ENCODE peak calls at places on chromosomes 16 and 17, in nine cellular contexts. One of them, this sample, is unnamed.

GRCh38 chr17:19940722-19941464 is 36.7 kb downstream of the AKAP10 start:
- DNase-seq in NCI-H1417: no peak
- DNase-seq in stimulated activated CD8-positive, alpha-beta memory T cell treated with anti-CD3 and anti-CD28 coated beads, Interleukin-15, amount 100 ng/mL, for 4 hours: no peak
- DNase-seq in EL: peak
- DNase-seq in progenitor cell of endocrine pancreas: no peak
- DNase-seq in stimulated activated naive CD8-positive, alpha-beta T cell treated with anti-CD3 and anti-CD28 coated beads, Interleukin-15, Interleukin-2, amounts not matched to agents 100 U/mL and 50 U/mL, for 24 hours: no peak
- DNase-seq in left ventricle myocardium inferior: no peak
- DNase-seq in GM12864: no peak
- DNase-seq in chondrocyte: no peak
- DNase-seq in this sample: no peak

GRCh38 chr16:19583665-19584300 is 28.3 kb downstream of the VPS35L start:
- DNase-seq in NCI-H1417: no peak
- DNase-seq in stimulated activated CD8-positive, alpha-beta memory T cell treated with anti-CD3 and anti-CD28 coated beads, Interleukin-15, amount 100 ng/mL, for 4 hours: peak
- DNase-seq in EL: peak
- DNase-seq in progenitor cell of endocrine pancreas: no peak
- DNase-seq in stimulated activated naive CD8-positive, alpha-beta T cell treated with anti-CD3 and anti-CD28 coated beads, Interleukin-15, Interleukin-2, amounts not matched to agents 100 U/mL and 50 U/mL, for 24 hours: peak
- DNase-seq in left ventricle myocardium inferior: no peak
- DNase-seq in GM12864: peak
- DNase-seq in chondrocyte: no peak
- DNase-seq in this sample: no peak

GRCh38 chr16:12580809-12581208 is 222.9 kb downstream of the CPPED1 start:
- DNase-seq in NCI-H1417: no peak
- DNase-seq in stimulated activated CD8-positive, alpha-beta memory T cell treated with anti-CD3 and anti-CD28 coated beads, Interleukin-15, amount 100 ng/mL, for 4 hours: no peak
- DNase-seq in EL: no peak
- DNase-seq in progenitor cell of endocrine pancreas: no peak
- DNase-seq in stimulated activated naive CD8-positive, alpha-beta T cell treated with anti-CD3 and anti-CD28 coated beads, Interleukin-15, Interleukin-2, amounts not matched to agents 100 U/mL and 50 U/mL, for 24 hours: peak
- DNase-seq in left ventricle myocardium inferior: no peak
- DNase-seq in GM12864: no peak
- DNase-seq in chondrocyte: no peak
- DNase-seq in this sample: no peak

GRCh38 chr16:90057738-90058173 is 19.4 kb downstream of the PRDM7 start:
- DNase-seq in NCI-H1417: no peak
- DNase-seq in stimulated activated CD8-positive, alpha-beta memory T cell treated with anti-CD3 and anti-CD28 coated beads, Interleukin-15, amount 100 ng/mL, for 4 hours: no peak
- DNase-seq in EL: peak
- DNase-seq in progenitor cell of endocrine pancreas: no peak
- DNase-seq in stimulated activated naive CD8-positive, alpha-beta T cell treated with anti-CD3 and anti-CD28 coated beads, Interleukin-15, Interleukin-2, amounts not matched to agents 100 U/mL and 50 U/mL, for 24 hours: peak
- DNase-seq in left ventricle myocardium inferior: no peak
- DNase-seq in GM12864: peak
- DNase-seq in chondrocyte: no peak
- DNase-seq in this sample: no peak

GRCh38 chr17:45342306-45342705 is 25.5 kb upstream of the MAP3K14 start:
- DNase-seq in NCI-H1417: no peak
- DNase-seq in stimulated activated CD8-positive, alpha-beta memory T cell treated with anti-CD3 and anti-CD28 coated beads, Interleukin-15, amount 100 ng/mL, for 4 hours: no peak
- DNase-seq in EL: no peak
- DNase-seq in progenitor cell of endocrine pancreas: no peak
- DNase-seq in stimulated activated naive CD8-positive, alpha-beta T cell treated with anti-CD3 and anti-CD28 coated beads, Interleukin-15, Interleukin-2, amounts not matched to agents 100 U/mL and 50 U/mL, for 24 hours: no peak
- DNase-seq in left ventricle myocardium inferior: no peak
- DNase-seq in GM12864: no peak
- DNase-seq in chondrocyte: no peak
- DNase-seq in this sample: no peak

GRCh38 chr17:47686276-47686635 is 7.7 kb upstream of the TBKBP1 start:
- DNase-seq in NCI-H1417: no peak
- DNase-seq in stimulated activated CD8-positive, alpha-beta memory T cell treated with anti-CD3 and anti-CD28 coated beads, Interleukin-15, amount 100 ng/mL, for 4 hours: no peak
- DNase-seq in EL: peak
- DNase-seq in progenitor cell of endocrine pancreas: no peak
- DNase-seq in stimulated activated naive CD8-positive, alpha-beta T cell treated with anti-CD3 and anti-CD28 coated beads, Interleukin-15, Interleukin-2, amounts not matched to agents 100 U/mL and 50 U/mL, for 24 hours: no peak
- DNase-seq in left ventricle myocardium inferior: no peak
- DNase-seq in GM12864: no peak
- DNase-seq in chondrocyte: no peak
- DNase-seq in this sample: no peak

GRCh38 chr17:30599424-30600061 is 122.3 kb downstream of the GOSR1 start:
- DNase-seq in NCI-H1417: no peak
- DNase-seq in stimulated activated CD8-positive, alpha-beta memory T cell treated with anti-CD3 and anti-CD28 coated beads, Interleukin-15, amount 100 ng/mL, for 4 hours: no peak
- DNase-seq in EL: no peak
- DNase-seq in progenitor cell of endocrine pancreas: no peak
- DNase-seq in stimulated activated naive CD8-positive, alpha-beta T cell treated with anti-CD3 and anti-CD28 coated beads, Interleukin-15, Interleukin-2, amounts not matched to agents 100 U/mL and 50 U/mL, for 24 hours: no peak
- DNase-seq in left ventricle myocardium inferior: no peak
- DNase-seq in GM12864: peak
- DNase-seq in chondrocyte: no peak
- DNase-seq in this sample: no peak

GRCh38 chr16:19393226-19394074 is 24.2 kb upstream of the TMC5 start:
- DNase-seq in NCI-H1417: no peak
- DNase-seq in stimulated activated CD8-positive, alpha-beta memory T cell treated with anti-CD3 and anti-CD28 coated beads, Interleukin-15, amount 100 ng/mL, for 4 hours: no peak
- DNase-seq in EL: peak
- DNase-seq in progenitor cell of endocrine pancreas: no peak
- DNase-seq in stimulated activated naive CD8-positive, alpha-beta T cell treated with anti-CD3 and anti-CD28 coated beads, Interleukin-15, Interleukin-2, amounts not matched to agents 100 U/mL and 50 U/mL, for 24 hours: no peak
- DNase-seq in left ventricle myocardium inferior: no peak
- DNase-seq in GM12864: no peak
- DNase-seq in chondrocyte: no peak
- DNase-seq in this sample: no peak

GRCh38 chr17:52442350-52442749 is 283.8 kb upstream of the CA10 start:
- DNase-seq in NCI-H1417: no peak
- DNase-seq in stimulated activated CD8-positive, alpha-beta memory T cell treated with anti-CD3 and anti-CD28 coated beads, Interleukin-15, amount 100 ng/mL, for 4 hours: no peak
- DNase-seq in EL: no peak
- DNase-seq in progenitor cell of endocrine pancreas: no peak
- DNase-seq in stimulated activated naive CD8-positive, alpha-beta T cell treated with anti-CD3 and anti-CD28 coated beads, Interleukin-15, Interleukin-2, amounts not matched to agents 100 U/mL and 50 U/mL, for 24 hours: no peak
- DNase-seq in left ventricle myocardium inferior: no peak
- DNase-seq in GM12864: no peak
- DNase-seq in chondrocyte: no peak
- DNase-seq in this sample: no peak

GRCh38 chr17:4433515-4434031 is at the start of gene SPNS3:
- DNase-seq in NCI-H1417: no peak
- DNase-seq in stimulated activated CD8-positive, alpha-beta memory T cell treated with anti-CD3 and anti-CD28 coated beads, Interleukin-15, amount 100 ng/mL, for 4 hours: no peak
- DNase-seq in EL: peak
- DNase-seq in progenitor cell of endocrine pancreas: no peak
- DNase-seq in stimulated activated naive CD8-positive, alpha-beta T cell treated with anti-CD3 and anti-CD28 coated beads, Interleukin-15, Interleukin-2, amounts not matched to agents 100 U/mL and 50 U/mL, for 24 hours: peak
- DNase-seq in left ventricle myocardium inferior: no peak
- DNase-seq in GM12864: no peak
- DNase-seq in chondrocyte: no peak
- DNase-seq in this sample: no peak

GRCh38 chr17:35969558-35970442 is 11.5 kb downstream of the CCL16 start:
- DNase-seq in NCI-H1417: peak
- DNase-seq in stimulated activated CD8-positive, alpha-beta memory T cell treated with anti-CD3 and anti-CD28 coated beads, Interleukin-15, amount 100 ng/mL, for 4 hours: peak
- DNase-seq in EL: peak
- DNase-seq in progenitor cell of endocrine pancreas: peak
- DNase-seq in stimulated activated naive CD8-positive, alpha-beta T cell treated with anti-CD3 and anti-CD28 coated beads, Interleukin-15, Interleukin-2, amounts not matched to agents 100 U/mL and 50 U/mL, for 24 hours: peak
- DNase-seq in left ventricle myocardium inferior: peak
- DNase-seq in GM12864: peak
- DNase-seq in chondrocyte: no peak
- DNase-seq in this sample: peak

GRCh38 chr17:66466933-66467367 is 164.5 kb downstream of the PRKCA start:
- DNase-seq in NCI-H1417: no peak
- DNase-seq in stimulated activated CD8-positive, alpha-beta memory T cell treated with anti-CD3 and anti-CD28 coated beads, Interleukin-15, amount 100 ng/mL, for 4 hours: no peak
- DNase-seq in EL: peak
- DNase-seq in progenitor cell of endocrine pancreas: no peak
- DNase-seq in stimulated activated naive CD8-positive, alpha-beta T cell treated with anti-CD3 and anti-CD28 coated beads, Interleukin-15, Interleukin-2, amounts not matched to agents 100 U/mL and 50 U/mL, for 24 hours: peak
- DNase-seq in left ventricle myocardium inferior: no peak
- DNase-seq in GM12864: peak
- DNase-seq in chondrocyte: no peak
- DNase-seq in this sample: no peak

GRCh38 chr17:27630607-27631408 is at the start of gene LGALS9:
- DNase-seq in NCI-H1417: no peak
- DNase-seq in stimulated activated CD8-positive, alpha-beta memory T cell treated with anti-CD3 and anti-CD28 coated beads, Interleukin-15, amount 100 ng/mL, for 4 hours: no peak
- DNase-seq in EL: peak
- DNase-seq in progenitor cell of endocrine pancreas: no peak
- DNase-seq in stimulated activated naive CD8-positive, alpha-beta T cell treated with anti-CD3 and anti-CD28 coated beads, Interleukin-15, Interleukin-2, amounts not matched to agents 100 U/mL and 50 U/mL, for 24 hours: no peak
- DNase-seq in left ventricle myocardium inferior: no peak
- DNase-seq in GM12864: peak
- DNase-seq in chondrocyte: no peak
- DNase-seq in this sample: no peak

GRCh38 chr16:1871974-1872635 is at the start of gene MEIOB:
- DNase-seq in NCI-H1417: peak
- DNase-seq in stimulated activated CD8-positive, alpha-beta memory T cell treated with anti-CD3 and anti-CD28 coated beads, Interleukin-15, amount 100 ng/mL, for 4 hours: peak
- DNase-seq in EL: peak
- DNase-seq in progenitor cell of endocrine pancreas: no peak
- DNase-seq in stimulated activated naive CD8-positive, alpha-beta T cell treated with anti-CD3 and anti-CD28 coated beads, Interleukin-15, Interleukin-2, amounts not matched to agents 100 U/mL and 50 U/mL, for 24 hours: peak
- DNase-seq in left ventricle myocardium inferior: no peak
- DNase-seq in GM12864: no peak
- DNase-seq in chondrocyte: no peak
- DNase-seq in this sample: no peak

GRCh38 chr17:40447148-40447644 is 3.9 kb downstream of the IGFBP4 start:
- DNase-seq in NCI-H1417: no peak
- DNase-seq in stimulated activated CD8-positive, alpha-beta memory T cell treated with anti-CD3 and anti-CD28 coated beads, Interleukin-15, amount 100 ng/mL, for 4 hours: no peak
- DNase-seq in EL: no peak
- DNase-seq in progenitor cell of endocrine pancreas: no peak
- DNase-seq in stimulated activated naive CD8-positive, alpha-beta T cell treated with anti-CD3 and anti-CD28 coated beads, Interleukin-15, Interleukin-2, amounts not matched to agents 100 U/mL and 50 U/mL, for 24 hours: no peak
- DNase-seq in left ventricle myocardium inferior: no peak
- DNase-seq in GM12864: no peak
- DNase-seq in chondrocyte: no peak
- DNase-seq in this sample: no peak

GRCh38 chr17:10879110-10879509 is 41.2 kb upstream of the PIRT start:
- DNase-seq in NCI-H1417: no peak
- DNase-seq in stimulated activated CD8-positive, alpha-beta memory T cell treated with anti-CD3 and anti-CD28 coated beads, Interleukin-15, amount 100 ng/mL, for 4 hours: no peak
- DNase-seq in EL: no peak
- DNase-seq in progenitor cell of endocrine pancreas: peak
- DNase-seq in stimulated activated naive CD8-positive, alpha-beta T cell treated with anti-CD3 and anti-CD28 coated beads, Interleukin-15, Interleukin-2, amounts not matched to agents 100 U/mL and 50 U/mL, for 24 hours: no peak
- DNase-seq in left ventricle myocardium inferior: peak
- DNase-seq in GM12864: no peak
- DNase-seq in chondrocyte: no peak
- DNase-seq in this sample: no peak

GRCh38 chr17:72476575-72476986 is 355.8 kb downstream of the SOX9 start:
- DNase-seq in NCI-H1417: no peak
- DNase-seq in stimulated activated CD8-positive, alpha-beta memory T cell treated with anti-CD3 and anti-CD28 coated beads, Interleukin-15, amount 100 ng/mL, for 4 hours: no peak
- DNase-seq in EL: no peak
- DNase-seq in progenitor cell of endocrine pancreas: no peak
- DNase-seq in stimulated activated naive CD8-positive, alpha-beta T cell treated with anti-CD3 and anti-CD28 coated beads, Interleukin-15, Interleukin-2, amounts not matched to agents 100 U/mL and 50 U/mL, for 24 hours: no peak
- DNase-seq in left ventricle myocardium inferior: no peak
- DNase-seq in GM12864: no peak
- DNase-seq in chondrocyte: no peak
- DNase-seq in this sample: no peak

GRCh38 chr16:535446-536405 is 8.2 kb downstream of the CAPN15 start:
- DNase-seq in NCI-H1417: no peak
- DNase-seq in stimulated activated CD8-positive, alpha-beta memory T cell treated with anti-CD3 and anti-CD28 coated beads, Interleukin-15, amount 100 ng/mL, for 4 hours: no peak
- DNase-seq in EL: peak
- DNase-seq in progenitor cell of endocrine pancreas: no peak
- DNase-seq in stimulated activated naive CD8-positive, alpha-beta T cell treated with anti-CD3 and anti-CD28 coated beads, Interleukin-15, Interleukin-2, amounts not matched to agents 100 U/mL and 50 U/mL, for 24 hours: no peak
- DNase-seq in left ventricle myocardium inferior: no peak
- DNase-seq in GM12864: no peak
- DNase-seq in chondrocyte: no peak
- DNase-seq in this sample: no peak

GRCh38 chr16:53434436-53435065 is at the start of gene RBL2:
- DNase-seq in NCI-H1417: peak
- DNase-seq in stimulated activated CD8-positive, alpha-beta memory T cell treated with anti-CD3 and anti-CD28 coated beads, Interleukin-15, amount 100 ng/mL, for 4 hours: peak
- DNase-seq in EL: peak
- DNase-seq in progenitor cell of endocrine pancreas: peak
- DNase-seq in stimulated activated naive CD8-positive, alpha-beta T cell treated with anti-CD3 and anti-CD28 coated beads, Interleukin-15, Interleukin-2, amounts not matched to agents 100 U/mL and 50 U/mL, for 24 hours: peak
- DNase-seq in left ventricle myocardium inferior: peak
- DNase-seq in GM12864: peak
- DNase-seq in chondrocyte: peak
- DNase-seq in this sample: peak

GRCh38 chr17:64025732-64026294 is 5.4 kb upstream of the ICAM2 start:
- DNase-seq in NCI-H1417: peak
- DNase-seq in stimulated activated CD8-positive, alpha-beta memory T cell treated with anti-CD3 and anti-CD28 coated beads, Interleukin-15, amount 100 ng/mL, for 4 hours: peak
- DNase-seq in EL: peak
- DNase-seq in progenitor cell of endocrine pancreas: peak
- DNase-seq in stimulated activated naive CD8-positive, alpha-beta T cell treated with anti-CD3 and anti-CD28 coated beads, Interleukin-15, Interleukin-2, amounts not matched to agents 100 U/mL and 50 U/mL, for 24 hours: peak
- DNase-seq in left ventricle myocardium inferior: peak
- DNase-seq in GM12864: peak
- DNase-seq in chondrocyte: no peak
- DNase-seq in this sample: peak

GRCh38 chr17:69880591-69881112 is 194.4 kb upstream of the KCNJ16 start:
- DNase-seq in NCI-H1417: no peak
- DNase-seq in stimulated activated CD8-positive, alpha-beta memory T cell treated with anti-CD3 and anti-CD28 coated beads, Interleukin-15, amount 100 ng/mL, for 4 hours: no peak
- DNase-seq in EL: no peak
- DNase-seq in progenitor cell of endocrine pancreas: no peak
- DNase-seq in stimulated activated naive CD8-positive, alpha-beta T cell treated with anti-CD3 and anti-CD28 coated beads, Interleukin-15, Interleukin-2, amounts not matched to agents 100 U/mL and 50 U/mL, for 24 hours: no peak
- DNase-seq in left ventricle myocardium inferior: no peak
- DNase-seq in GM12864: no peak
- DNase-seq in chondrocyte: no peak
- DNase-seq in this sample: no peak

GRCh38 chr16:84339766-84340165 is 28.6 kb upstream of the ATP2C2 start:
- DNase-seq in NCI-H1417: no peak
- DNase-seq in stimulated activated CD8-positive, alpha-beta memory T cell treated with anti-CD3 and anti-CD28 coated beads, Interleukin-15, amount 100 ng/mL, for 4 hours: no peak
- DNase-seq in EL: no peak
- DNase-seq in progenitor cell of endocrine pancreas: no peak
- DNase-seq in stimulated activated naive CD8-positive, alpha-beta T cell treated with anti-CD3 and anti-CD28 coated beads, Interleukin-15, Interleukin-2, amounts not matched to agents 100 U/mL and 50 U/mL, for 24 hours: no peak
- DNase-seq in left ventricle myocardium inferior: no peak
- DNase-seq in GM12864: no peak
- DNase-seq in chondrocyte: peak
- DNase-seq in this sample: no peak

GRCh38 chr16:10728035-10728462 is 15.6 kb upstream of the NUBP1 start:
- DNase-seq in NCI-H1417: no peak
- DNase-seq in stimulated activated CD8-positive, alpha-beta memory T cell treated with anti-CD3 and anti-CD28 coated beads, Interleukin-15, amount 100 ng/mL, for 4 hours: no peak
- DNase-seq in EL: no peak
- DNase-seq in progenitor cell of endocrine pancreas: no peak
- DNase-seq in stimulated activated naive CD8-positive, alpha-beta T cell treated with anti-CD3 and anti-CD28 coated beads, Interleukin-15, Interleukin-2, amounts not matched to agents 100 U/mL and 50 U/mL, for 24 hours: no peak
- DNase-seq in left ventricle myocardium inferior: no peak
- DNase-seq in GM12864: no peak
- DNase-seq in chondrocyte: no peak
- DNase-seq in this sample: no peak

GRCh38 chr17:82439194-82439828 is 11.2 kb downstream of the CYBC1 start:
- DNase-seq in NCI-H1417: no peak
- DNase-seq in stimulated activated CD8-positive, alpha-beta memory T cell treated with anti-CD3 and anti-CD28 coated beads, Interleukin-15, amount 100 ng/mL, for 4 hours: no peak
- DNase-seq in EL: no peak
- DNase-seq in progenitor cell of endocrine pancreas: no peak
- DNase-seq in stimulated activated naive CD8-positive, alpha-beta T cell treated with anti-CD3 and anti-CD28 coated beads, Interleukin-15, Interleukin-2, amounts not matched to agents 100 U/mL and 50 U/mL, for 24 hours: no peak
- DNase-seq in left ventricle myocardium inferior: no peak
- DNase-seq in GM12864: no peak
- DNase-seq in chondrocyte: no peak
- DNase-seq in this sample: no peak

GRCh38 chr17:37299257-37299985 is 76.4 kb upstream of the C17orf78 start:
- DNase-seq in NCI-H1417: peak
- DNase-seq in stimulated activated CD8-positive, alpha-beta memory T cell treated with anti-CD3 and anti-CD28 coated beads, Interleukin-15, amount 100 ng/mL, for 4 hours: no peak
- DNase-seq in EL: no peak
- DNase-seq in progenitor cell of endocrine pancreas: no peak
- DNase-seq in stimulated activated naive CD8-positive, alpha-beta T cell treated with anti-CD3 and anti-CD28 coated beads, Interleukin-15, Interleukin-2, amounts not matched to agents 100 U/mL and 50 U/mL, for 24 hours: no peak
- DNase-seq in left ventricle myocardium inferior: no peak
- DNase-seq in GM12864: no peak
- DNase-seq in chondrocyte: no peak
- DNase-seq in this sample: no peak

GRCh38 chr16:47060596-47060995 is 83.1 kb downstream of the NETO2 start:
- DNase-seq in NCI-H1417: no peak
- DNase-seq in stimulated activated CD8-positive, alpha-beta memory T cell treated with anti-CD3 and anti-CD28 coated beads, Interleukin-15, amount 100 ng/mL, for 4 hours: no peak
- DNase-seq in EL: no peak
- DNase-seq in progenitor cell of endocrine pancreas: no peak
- DNase-seq in stimulated activated naive CD8-positive, alpha-beta T cell treated with anti-CD3 and anti-CD28 coated beads, Interleukin-15, Interleukin-2, amounts not matched to agents 100 U/mL and 50 U/mL, for 24 hours: no peak
- DNase-seq in left ventricle myocardium inferior: no peak
- DNase-seq in GM12864: no peak
- DNase-seq in chondrocyte: no peak
- DNase-seq in this sample: no peak

GRCh38 chr17:30117548-30118155 is 1.0 kb downstream of the NSRP1 start:
- DNase-seq in NCI-H1417: no peak
- DNase-seq in stimulated activated CD8-positive, alpha-beta memory T cell treated with anti-CD3 and anti-CD28 coated beads, Interleukin-15, amount 100 ng/mL, for 4 hours: no peak
- DNase-seq in EL: peak
- DNase-seq in progenitor cell of endocrine pancreas: no peak
- DNase-seq in stimulated activated naive CD8-positive, alpha-beta T cell treated with anti-CD3 and anti-CD28 coated beads, Interleukin-15, Interleukin-2, amounts not matched to agents 100 U/mL and 50 U/mL, for 24 hours: no peak
- DNase-seq in left ventricle myocardium inferior: no peak
- DNase-seq in GM12864: no peak
- DNase-seq in chondrocyte: no peak
- DNase-seq in this sample: no peak

GRCh38 chr16:78184554-78185183 is 85.2 kb downstream of the WWOX start:
- DNase-seq in NCI-H1417: peak
- DNase-seq in stimulated activated CD8-positive, alpha-beta memory T cell treated with anti-CD3 and anti-CD28 coated beads, Interleukin-15, amount 100 ng/mL, for 4 hours: no peak
- DNase-seq in EL: no peak
- DNase-seq in progenitor cell of endocrine pancreas: no peak
- DNase-seq in stimulated activated naive CD8-positive, alpha-beta T cell treated with anti-CD3 and anti-CD28 coated beads, Interleukin-15, Interleukin-2, amounts not matched to agents 100 U/mL and 50 U/mL, for 24 hours: no peak
- DNase-seq in left ventricle myocardium inferior: no peak
- DNase-seq in GM12864: no peak
- DNase-seq in chondrocyte: no peak
- DNase-seq in this sample: no peak

GRCh38 chr17:27348196-27348595 is 54.3 kb downstream of the WSB1 start:
- DNase-seq in NCI-H1417: no peak
- DNase-seq in stimulated activated CD8-positive, alpha-beta memory T cell treated with anti-CD3 and anti-CD28 coated beads, Interleukin-15, amount 100 ng/mL, for 4 hours: no peak
- DNase-seq in EL: no peak
- DNase-seq in progenitor cell of endocrine pancreas: no peak
- DNase-seq in stimulated activated naive CD8-positive, alpha-beta T cell treated with anti-CD3 and anti-CD28 coated beads, Interleukin-15, Interleukin-2, amounts not matched to agents 100 U/mL and 50 U/mL, for 24 hours: no peak
- DNase-seq in left ventricle myocardium inferior: no peak
- DNase-seq in GM12864: no peak
- DNase-seq in chondrocyte: no peak
- DNase-seq in this sample: no peak

GRCh38 chr17:65467156-65467555 is 94.3 kb downstream of the AXIN2 start:
- DNase-seq in NCI-H1417: no peak
- DNase-seq in stimulated activated CD8-positive, alpha-beta memory T cell treated with anti-CD3 and anti-CD28 coated beads, Interleukin-15, amount 100 ng/mL, for 4 hours: no peak
- DNase-seq in EL: no peak
- DNase-seq in progenitor cell of endocrine pancreas: no peak
- DNase-seq in stimulated activated naive CD8-positive, alpha-beta T cell treated with anti-CD3 and anti-CD28 coated beads, Interleukin-15, Interleukin-2, amounts not matched to agents 100 U/mL and 50 U/mL, for 24 hours: no peak
- DNase-seq in left ventricle myocardium inferior: no peak
- DNase-seq in GM12864: no peak
- DNase-seq in chondrocyte: no peak
- DNase-seq in this sample: no peak